ENCODE peak calls at places on chromosomes 11 and 22, in four cellular contexts. G is SK-N-SH, S is GM12878, L is K562. X is an unnamed sample.

GRCh38 chr22:28029201-28029948 is 110.3 kb upstream of the PITPNB start:
- DNase-seq in G (peak), S (no peak), L (no peak), X (peak)

GRCh38 chr11:61828629-61829407 is 718 bp downstream of the FADS2 start:
- DNase-seq in G (peak), S (no peak), L (no peak), X (peak)

GRCh38 chr11:95723353-95723942 is 66.1 kb downstream of the FAM76B start:
- DNase-seq in G (no peak), S (no peak), L (no peak), X (no peak)

GRCh38 chr11:290621-291231 is 1.8 kb downstream of the PGGHG start:
- DNase-seq in G (no peak), S (no peak), L (no peak), X (no peak)

GRCh38 chr11:61971177-61972111 is 4.0 kb upstream of the FTH1 start:
- DNase-seq in G (peak), S (peak), L (peak), X (peak)

GRCh38 chr11:84289381-84289906 is 1003.3 kb upstream of the CCDC90B start:
- DNase-seq in G (no peak), S (peak), L (no peak), X (no peak)

GRCh38 chr22:41075946-41076345 is 16.4 kb upstream of the EP300 start:
- DNase-seq in G (no peak), S (no peak), L (no peak), X (no peak)

GRCh38 chr22:29041408-29041807 is 20.2 kb downstream of the C22orf31 start:
- DNase-seq in G (no peak), S (no peak), L (no peak), X (no peak)

GRCh38 chr11:124648610-124649009 is 24.9 kb downstream of the SIAE start:
- DNase-seq in G (no peak), S (no peak), L (no peak), X (no peak)

GRCh38 chr11:17230867-17231851 is 23.4 kb upstream of the PIK3C2A start:
- DNase-seq in G (no peak), S (peak), L (no peak), X (no peak)

GRCh38 chr22:46777609-46777970 is 15.1 kb downstream of the TBC1D22A start:
- DNase-seq in G (no peak), S (no peak), L (no peak), X (no peak)

GRCh38 chr11:96213500-96213899 is 129.5 kb downstream of the MAML2 start:
- DNase-seq in G (no peak), S (no peak), L (peak), X (no peak)

GRCh38 chr11:2526808-2527381 is 82.1 kb downstream of the KCNQ1 start:
- DNase-seq in G (no peak), S (no peak), L (peak), X (no peak)

GRCh38 chr11:117868815-117869642 is 7.4 kb downstream of the FXYD6 start:
- DNase-seq in G (no peak), S (no peak), L (no peak), X (no peak)

GRCh38 chr22:47035443-47035881 is 273.0 kb downstream of the TBC1D22A start:
- DNase-seq in G (peak), S (no peak), L (no peak), X (no peak)

GRCh38 chr11:27621440-27622161 is 78.7 kb downstream of the BDNF start:
- DNase-seq in G (no peak), S (no peak), L (no peak), X (no peak)

GRCh38 chr22:29049655-29050263 is 11.9 kb downstream of the C22orf31 start:
- DNase-seq in G (no peak), S (no peak), L (peak), X (no peak)

GRCh38 chr11:26276798-26277424 is 55.0 kb upstream of the ANO3 start:
- DNase-seq in G (peak), S (no peak), L (peak), X (peak)

GRCh38 chr11:74019860-74020259 is 11.0 kb upstream of the UCP3 start:
- DNase-seq in G (no peak), S (peak), L (no peak), X (no peak)

GRCh38 chr11:101288392-101288791 is 158.8 kb upstream of the PGR start:
- DNase-seq in G (no peak), S (no peak), L (no peak), X (no peak)

GRCh38 chr11:69912161-69912910 is 93.1 kb upstream of the FGF3 start:
- DNase-seq in G (no peak), S (no peak), L (no peak), X (no peak)

GRCh38 chr11:41281131-41281742 is 178.2 kb downstream of the LRRC4C start:
- DNase-seq in G (no peak), S (no peak), L (no peak), X (no peak)

GRCh38 chr11:119352857-119353260 is 6.4 kb upstream of the MFRP start:
- DNase-seq in G (peak), S (no peak), L (peak), X (no peak)

GRCh38 chr11:120001161-120002135 is 136.5 kb downstream of the TRIM29 start:
- DNase-seq in G (peak), S (no peak), L (no peak), X (no peak)

GRCh38 chr11:7671807-7672206 is 1.5 kb downstream of the CYB5R2 start:
- DNase-seq in G (no peak), S (peak), L (no peak), X (no peak)

GRCh38 chr11:102664001-102664752 is 39.0 kb upstream of the MMP20 start:
- DNase-seq in G (no peak), S (no peak), L (no peak), X (no peak)

DNA sequence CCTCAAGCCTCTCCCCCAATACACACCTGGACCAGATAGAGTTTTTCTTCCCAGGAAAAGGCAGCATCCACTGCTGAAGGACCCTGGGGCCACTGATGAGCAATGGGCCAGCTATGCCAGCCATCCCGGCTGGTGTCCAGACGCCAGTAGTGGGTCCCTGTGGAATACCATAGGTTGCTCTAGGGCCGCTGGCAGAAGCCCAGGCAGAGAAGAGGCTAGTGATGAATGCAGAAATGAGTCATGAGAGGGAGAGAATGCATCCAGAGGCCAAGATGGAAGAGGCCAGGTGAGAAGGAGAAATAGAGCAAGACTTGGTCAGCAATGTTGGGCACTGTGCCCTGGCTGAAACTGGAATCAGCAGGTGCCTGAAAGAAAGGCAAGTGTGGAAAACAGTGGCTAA is 8.9 kb downstream of the HPX start:
- DNase-seq in G (no peak), S (no peak), L (no peak), X (peak)
- TF ChIP-seq RCOR1 in G (no peak), S (no peak), L (no peak), X (no peak)

DNA sequence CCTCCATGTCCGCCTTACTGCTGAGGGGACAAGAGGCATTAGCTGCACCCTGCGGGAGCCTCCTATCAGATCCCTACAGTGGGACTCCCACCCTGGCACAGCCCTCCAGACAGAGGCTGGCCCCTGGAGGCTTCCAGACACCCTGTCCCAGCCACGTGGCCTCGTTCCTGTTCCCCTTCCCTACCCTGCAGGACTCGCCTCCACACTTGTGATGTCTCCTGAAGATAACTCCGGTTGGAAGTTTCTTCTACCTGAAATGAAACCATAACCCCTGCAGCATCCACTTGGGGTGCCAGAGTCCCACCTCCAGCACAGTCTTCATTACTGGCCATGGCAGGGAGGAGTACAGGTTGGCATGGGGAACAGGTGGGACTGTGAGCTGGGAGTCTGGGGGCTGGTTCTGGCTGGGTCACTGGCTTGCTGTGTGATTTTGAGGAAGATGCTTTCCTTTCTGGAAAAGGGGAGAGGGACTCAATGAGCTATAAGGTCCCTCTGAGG is 4.9 kb upstream of the SH3BP1 start:
- DNase-seq in G (peak), S (no peak), L (peak), X (no peak)
- TF ChIP-seq CHD2 in G (no peak), S (no peak), L (no peak), X (no peak)

DNA sequence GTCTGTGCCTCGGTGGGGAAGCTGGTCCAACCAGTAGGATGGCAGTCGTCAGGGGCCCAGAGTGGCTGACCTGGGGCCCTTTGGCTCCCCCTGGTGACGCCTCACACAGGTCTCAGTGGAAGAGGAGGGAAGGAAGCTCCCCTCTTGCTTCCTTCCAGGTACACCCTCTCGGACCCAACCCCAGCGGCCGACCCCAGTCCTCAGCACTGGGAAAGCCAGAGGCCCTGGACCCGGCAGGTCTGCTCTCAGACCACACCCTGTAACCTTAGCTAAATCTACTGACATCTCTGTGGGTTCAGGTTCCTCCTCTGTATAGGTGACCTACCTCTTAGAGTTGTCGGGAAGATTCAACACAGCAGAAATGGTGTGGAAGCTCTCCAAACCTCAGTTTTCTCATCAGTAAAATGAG is 3.4 kb upstream of the SCUBE1 start:
- DNase-seq in G (peak), S (no peak), L (peak), X (peak)
- TF ChIP-seq RCOR1 in G (no peak), S (no peak), L (no peak), X (no peak)

GRCh38 chr11:10410844-10411200 is 44.2 kb upstream of the AMPD3 start:
- DNase-seq in G (no peak), S (no peak), L (no peak), X (no peak)
- TF ChIP-seq CHD2 in G (no peak), S (no peak), L (no peak), X (no peak)

GRCh38 chr11:14052198-14052597 is 89.7 kb downstream of the SPON1 start:
- DNase-seq in G (no peak), S (no peak), L (no peak), X (no peak)
- TF ChIP-seq RCOR1 in G (no peak), S (no peak), L (no peak), X (no peak)

GRCh38 chr11:63572026-63572688 is 9.0 kb upstream of the PLAAT2 start:
- DNase-seq in G (no peak), S (no peak), L (no peak), X (no peak)

GRCh38 chr11:63569570-63569969 is 6.4 kb upstream of the PLAAT2 start:
- DNase-seq in G (no peak), S (no peak), L (no peak), X (no peak)

GRCh38 chr11:63573881-63574855 is 11.0 kb upstream of the PLAAT2 start:
- DNase-seq in G (no peak), S (no peak), L (peak), X (no peak)

DNA sequence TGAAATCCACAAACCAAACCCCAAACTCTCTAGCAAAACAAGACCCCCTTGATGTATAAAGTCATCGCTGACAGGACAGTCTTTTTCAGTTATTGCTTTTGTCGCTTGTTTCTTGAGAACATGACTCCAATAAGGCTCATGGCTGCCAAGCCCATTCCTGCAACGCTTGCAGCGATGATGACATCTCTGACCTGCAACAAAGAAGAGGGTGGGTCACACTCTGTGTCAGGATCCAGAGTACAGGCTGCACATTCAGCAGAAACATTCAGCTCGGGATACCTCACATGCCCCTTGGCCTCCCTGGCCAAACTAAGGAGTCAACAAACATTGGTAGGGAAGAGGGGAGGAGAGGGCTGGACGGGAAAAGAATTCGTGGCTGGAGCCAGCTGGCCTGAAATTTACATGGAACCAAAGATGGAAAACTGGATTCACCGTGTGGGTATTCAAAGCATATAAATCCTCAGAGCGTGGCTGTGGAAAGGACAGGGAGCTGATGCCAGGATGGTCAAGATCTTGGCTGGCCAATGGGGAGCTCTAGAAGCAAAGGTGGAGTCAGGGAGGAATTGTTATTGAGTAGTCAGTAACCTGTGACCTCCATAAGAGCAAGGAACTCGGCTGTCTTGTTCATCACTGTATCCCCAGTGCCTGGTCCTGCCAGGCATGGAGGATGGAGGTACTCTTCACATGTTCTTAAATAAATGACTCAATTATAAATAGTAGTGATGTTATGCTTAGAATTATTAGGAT is 11.8 kb upstream of the PLAAT2 start:
- DNase-seq in G (no peak), S (no peak), L (no peak), X (no peak)
- TF ChIP-seq CHD2 in G (no peak), S (no peak), L (no peak), X (no peak)

GRCh38 chr22:36056980-36057379 is 28.4 kb upstream of the RBFOX2 start:
- DNase-seq in G (no peak), S (no peak), L (no peak), X (no peak)
- TF ChIP-seq RCOR1 in G (no peak), S (no peak), L (no peak), X (no peak)